ENCODE peak calls at places on chromosomes 6 and 20, in four cellular contexts. One of them, this sample, is unnamed.

GRCh38 chr6:148776321-148776966 is 29.6 kb downstream of the UST start:
- DNase-seq in heart right ventricle: no peak
- DNase-seq in left ventricle myocardium inferior: no peak
- DNase-seq in esophagus squamous epithelium: no peak
- DNase-seq in this sample: no peak

GRCh38 chr6:144123836-144124235 is 26.5 kb upstream of the STX11 start:
- DNase-seq in heart right ventricle: no peak
- DNase-seq in left ventricle myocardium inferior: no peak
- DNase-seq in esophagus squamous epithelium: no peak
- DNase-seq in this sample: no peak

GRCh38 chr6:63856271-63856670 is 220.7 kb downstream of the PHF3 start:
- DNase-seq in heart right ventricle: no peak
- DNase-seq in left ventricle myocardium inferior: no peak
- DNase-seq in esophagus squamous epithelium: no peak
- DNase-seq in this sample: no peak

GRCh38 chr6:33860706-33861474 is 57.1 kb upstream of the MLN start:
- DNase-seq in heart right ventricle: no peak
- DNase-seq in left ventricle myocardium inferior: no peak
- DNase-seq in esophagus squamous epithelium: no peak
- DNase-seq in this sample: no peak

GRCh38 chr20:8318999-8319614 is 187.0 kb downstream of the PLCB1 start:
- DNase-seq in heart right ventricle: no peak
- DNase-seq in left ventricle myocardium inferior: no peak
- DNase-seq in esophagus squamous epithelium: no peak
- DNase-seq in this sample: no peak

GRCh38 chr20:63544958-63545516 is 2.5 kb downstream of the SRMS start:
- DNase-seq in heart right ventricle: no peak
- DNase-seq in left ventricle myocardium inferior: no peak
- DNase-seq in esophagus squamous epithelium: no peak
- DNase-seq in this sample: no peak

GRCh38 chr6:34151321-34152041 is 5.6 kb upstream of the GRM4 start:
- DNase-seq in heart right ventricle: no peak
- DNase-seq in left ventricle myocardium inferior: no peak
- DNase-seq in esophagus squamous epithelium: no peak
- DNase-seq in this sample: no peak

GRCh38 chr20:53050338-53050737 is 78.2 kb downstream of the TSHZ2 start:
- DNase-seq in heart right ventricle: no peak
- DNase-seq in left ventricle myocardium inferior: no peak
- DNase-seq in esophagus squamous epithelium: no peak
- DNase-seq in this sample: no peak

GRCh38 chr6:45791600-45792168 is 224.0 kb downstream of the CLIC5 start:
- DNase-seq in heart right ventricle: no peak
- DNase-seq in left ventricle myocardium inferior: no peak
- DNase-seq in esophagus squamous epithelium: no peak
- DNase-seq in this sample: no peak

GRCh38 chr6:45789238-45789637 is 226.4 kb downstream of the CLIC5 start:
- DNase-seq in heart right ventricle: no peak
- DNase-seq in left ventricle myocardium inferior: no peak
- DNase-seq in esophagus squamous epithelium: no peak
- DNase-seq in this sample: no peak

GRCh38 chr6:45791181-45791580 is 224.5 kb downstream of the CLIC5 start:
- DNase-seq in heart right ventricle: no peak
- DNase-seq in left ventricle myocardium inferior: no peak
- DNase-seq in esophagus squamous epithelium: no peak
- DNase-seq in this sample: no peak

GRCh38 chr6:45795678-45796077 is 220.0 kb downstream of the CLIC5 start:
- DNase-seq in heart right ventricle: no peak
- DNase-seq in left ventricle myocardium inferior: no peak
- DNase-seq in esophagus squamous epithelium: no peak
- DNase-seq in this sample: no peak

GRCh38 chr6:45794465-45794864 is 221.2 kb downstream of the CLIC5 start:
- DNase-seq in heart right ventricle: no peak
- DNase-seq in left ventricle myocardium inferior: no peak
- DNase-seq in esophagus squamous epithelium: no peak
- DNase-seq in this sample: no peak
- H3K27ac ChIP-seq in heart right ventricle: no peak
- H3K27ac ChIP-seq in left ventricle myocardium inferior: no peak
- H3K27ac ChIP-seq in esophagus squamous epithelium: no peak
- H3K27ac ChIP-seq in this sample: no peak

DNA sequence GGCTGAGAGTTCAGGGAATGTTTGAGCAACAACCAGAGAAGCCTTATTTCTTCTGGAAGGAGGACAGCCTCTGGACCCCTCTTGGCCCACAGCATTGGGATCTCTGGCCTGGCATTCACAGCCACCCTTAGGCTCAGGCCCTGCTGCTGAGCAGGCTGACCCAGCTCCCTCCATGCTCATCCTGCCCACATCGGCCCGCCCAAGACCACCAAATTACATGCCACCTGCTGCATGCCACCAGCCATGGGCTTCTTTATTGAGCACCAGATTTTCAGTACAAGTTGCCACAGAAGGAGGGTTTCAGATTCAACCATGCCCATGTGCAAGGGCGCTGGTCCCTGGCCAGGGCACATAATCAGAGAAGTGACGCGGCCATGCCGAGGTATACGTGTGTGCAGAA is 32.2 kb downstream of the ADA start:
- DNase-seq in heart right ventricle: no peak
- DNase-seq in left ventricle myocardium inferior: no peak
- DNase-seq in esophagus squamous epithelium: no peak
- DNase-seq in this sample: no peak
- H3K27ac ChIP-seq in heart right ventricle: no peak
- H3K27ac ChIP-seq in left ventricle myocardium inferior: peak
- H3K27ac ChIP-seq in esophagus squamous epithelium: no peak
- H3K27ac ChIP-seq in this sample: no peak

GRCh38 chr6:107490568-107491058 is 696 bp downstream of the SOBP start:
- DNase-seq in heart right ventricle: no peak
- DNase-seq in left ventricle myocardium inferior: no peak
- DNase-seq in esophagus squamous epithelium: no peak
- DNase-seq in this sample: no peak

GRCh38 chr6:107488875-107489635 is 862 bp upstream of the SOBP start:
- DNase-seq in heart right ventricle: peak
- DNase-seq in left ventricle myocardium inferior: peak
- DNase-seq in esophagus squamous epithelium: no peak
- DNase-seq in this sample: no peak

GRCh38 chr6:107488174-107488874 is 1.6 kb upstream of the SOBP start:
- DNase-seq in heart right ventricle: no peak
- DNase-seq in left ventricle myocardium inferior: no peak
- DNase-seq in esophagus squamous epithelium: no peak
- DNase-seq in this sample: no peak

GRCh38 chr6:107491059-107491609 is 1.2 kb downstream of the SOBP start:
- DNase-seq in heart right ventricle: peak
- DNase-seq in left ventricle myocardium inferior: peak
- DNase-seq in esophagus squamous epithelium: no peak
- DNase-seq in this sample: no peak

DNA sequence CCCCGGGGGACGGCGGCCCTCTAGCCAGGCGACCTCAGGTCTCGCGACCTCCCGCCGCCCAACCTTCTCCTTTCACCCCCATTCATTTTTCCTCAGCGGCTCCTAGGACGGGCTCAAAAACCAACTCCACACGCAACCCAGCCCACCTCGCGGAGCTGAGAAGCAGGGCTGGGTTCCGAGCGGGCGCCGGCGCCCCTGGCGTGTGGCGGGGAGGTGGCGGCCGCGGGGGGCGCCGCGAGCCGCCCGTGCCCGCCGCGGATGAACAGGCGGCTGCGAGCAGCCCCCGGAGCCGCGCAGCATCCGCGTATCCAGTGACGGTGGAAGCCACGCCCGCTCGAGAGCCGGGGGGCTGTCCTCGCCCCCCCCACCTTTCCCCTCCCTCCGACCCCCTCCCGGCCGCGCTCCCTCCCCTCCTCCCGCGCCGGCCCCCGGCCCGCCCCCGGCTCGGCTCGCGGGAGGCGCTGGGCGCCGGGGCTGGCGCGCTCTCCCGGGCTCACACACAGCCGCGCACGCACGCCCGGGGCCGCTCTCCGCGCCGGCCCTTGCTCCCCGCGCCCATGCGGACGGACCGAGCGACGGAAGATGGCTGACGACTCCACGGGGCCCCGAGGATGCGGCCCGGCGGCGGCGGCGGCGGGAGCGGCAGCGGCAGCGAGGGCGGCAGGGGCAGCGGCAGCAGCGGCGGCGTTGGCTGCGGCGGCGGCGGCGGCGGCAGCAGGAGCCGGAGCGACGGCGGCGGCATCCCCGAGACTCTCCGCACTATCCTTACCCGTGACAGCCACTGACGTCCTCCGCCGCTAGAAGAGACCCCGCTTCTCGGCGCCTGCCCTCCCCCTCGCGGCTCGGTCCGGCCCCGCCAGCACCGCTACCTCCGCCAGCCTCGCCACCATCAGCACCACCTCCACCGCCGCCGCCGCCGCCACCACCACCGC is at the start of gene SOBP:
- DNase-seq in heart right ventricle: peak
- DNase-seq in left ventricle myocardium inferior: peak
- DNase-seq in esophagus squamous epithelium: no peak
- DNase-seq in this sample: peak
- H3K27ac ChIP-seq in heart right ventricle: peak
- H3K27ac ChIP-seq in left ventricle myocardium inferior: peak
- H3K27ac ChIP-seq in esophagus squamous epithelium: peak
- H3K27ac ChIP-seq in this sample: peak

GRCh38 chr20:5183731-5184474 is 57.1 kb downstream of the CDS2 start:
- DNase-seq in heart right ventricle: no peak
- DNase-seq in left ventricle myocardium inferior: no peak
- DNase-seq in esophagus squamous epithelium: no peak
- DNase-seq in this sample: no peak
- H3K27ac ChIP-seq in heart right ventricle: peak
- H3K27ac ChIP-seq in left ventricle myocardium inferior: peak
- H3K27ac ChIP-seq in esophagus squamous epithelium: no peak
- H3K27ac ChIP-seq in this sample: no peak

GRCh38 chr20:24572140-24572539 is 102.7 kb downstream of the SYNDIG1 start:
- DNase-seq in heart right ventricle: no peak
- DNase-seq in left ventricle myocardium inferior: no peak
- DNase-seq in esophagus squamous epithelium: no peak
- DNase-seq in this sample: no peak
- H3K27ac ChIP-seq in heart right ventricle: no peak
- H3K27ac ChIP-seq in left ventricle myocardium inferior: no peak
- H3K27ac ChIP-seq in esophagus squamous epithelium: no peak
- H3K27ac ChIP-seq in this sample: peak

GRCh38 chr6:104253236-104253635 is 606.5 kb downstream of the HACE1 start:
- DNase-seq in heart right ventricle: no peak
- DNase-seq in left ventricle myocardium inferior: no peak
- DNase-seq in esophagus squamous epithelium: no peak
- DNase-seq in this sample: no peak

GRCh38 chr6:104252276-104252675 is 607.4 kb downstream of the HACE1 start:
- DNase-seq in heart right ventricle: no peak
- DNase-seq in left ventricle myocardium inferior: no peak
- DNase-seq in esophagus squamous epithelium: no peak
- DNase-seq in this sample: no peak

GRCh38 chr6:104251651-104252050 is 608.1 kb downstream of the HACE1 start:
- DNase-seq in heart right ventricle: no peak
- DNase-seq in left ventricle myocardium inferior: no peak
- DNase-seq in esophagus squamous epithelium: no peak
- DNase-seq in this sample: no peak

GRCh38 chr6:104256547-104257144 is 603.1 kb downstream of the HACE1 start:
- DNase-seq in heart right ventricle: no peak
- DNase-seq in left ventricle myocardium inferior: no peak
- DNase-seq in esophagus squamous epithelium: no peak
- DNase-seq in this sample: no peak
- H3K27ac ChIP-seq in heart right ventricle: no peak
- H3K27ac ChIP-seq in left ventricle myocardium inferior: no peak
- H3K27ac ChIP-seq in esophagus squamous epithelium: no peak
- H3K27ac ChIP-seq in this sample: no peak

GRCh38 chr6:73028893-73029450 is 196.3 kb downstream of the KHDC1L start:
- DNase-seq in heart right ventricle: no peak
- DNase-seq in left ventricle myocardium inferior: no peak
- DNase-seq in esophagus squamous epithelium: no peak
- DNase-seq in this sample: no peak
- H3K27ac ChIP-seq in heart right ventricle: no peak
- H3K27ac ChIP-seq in left ventricle myocardium inferior: no peak
- H3K27ac ChIP-seq in esophagus squamous epithelium: no peak
- H3K27ac ChIP-seq in this sample: no peak

GRCh38 chr20:34877002-34877264 is 521 bp downstream of the ACSS2 start:
- DNase-seq in heart right ventricle: no peak
- DNase-seq in left ventricle myocardium inferior: no peak
- DNase-seq in esophagus squamous epithelium: no peak
- DNase-seq in this sample: no peak
- H3K27ac ChIP-seq in heart right ventricle: peak
- H3K27ac ChIP-seq in left ventricle myocardium inferior: peak
- H3K27ac ChIP-seq in esophagus squamous epithelium: peak
- H3K27ac ChIP-seq in this sample: peak

DNA sequence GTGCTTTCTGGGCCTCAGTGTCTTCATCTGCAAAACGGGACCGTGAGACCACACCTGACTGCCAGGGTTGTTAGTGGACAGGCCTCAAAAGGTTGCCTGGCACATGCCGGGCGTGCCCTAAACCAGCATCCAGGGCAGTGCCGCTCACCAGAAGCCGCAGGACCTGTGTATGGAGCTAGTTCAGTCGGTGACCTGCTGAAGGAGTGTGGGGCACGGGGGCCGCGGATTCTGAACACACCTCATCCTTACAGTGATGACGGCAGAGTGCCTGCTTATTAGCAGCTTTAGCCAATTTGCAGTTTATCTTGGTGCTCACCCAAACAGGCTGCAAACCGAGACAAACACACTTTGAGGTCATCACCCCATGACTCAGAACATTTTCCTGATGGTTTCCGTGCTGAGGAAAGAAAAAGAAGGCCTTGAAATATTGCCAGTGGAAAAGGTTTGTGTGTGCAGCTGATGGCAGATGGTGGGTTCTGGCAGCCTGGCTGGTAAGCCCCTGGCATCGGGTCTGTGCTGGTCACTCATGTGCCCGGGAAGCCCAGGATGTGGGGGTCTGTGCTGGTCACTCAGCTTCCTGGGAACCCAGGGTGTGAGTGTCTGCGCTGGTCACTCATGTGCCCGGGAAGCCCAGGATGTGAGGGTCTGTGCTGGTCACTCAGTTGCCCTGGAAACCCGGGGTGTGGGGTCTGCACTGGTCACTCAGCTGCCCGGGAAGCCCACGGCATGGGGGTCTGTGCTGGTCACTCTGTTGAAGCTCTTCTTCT is 153.8 kb downstream of the ERMARD start:
- DNase-seq in heart right ventricle: no peak
- DNase-seq in left ventricle myocardium inferior: no peak
- DNase-seq in esophagus squamous epithelium: no peak
- DNase-seq in this sample: no peak
- H3K27ac ChIP-seq in heart right ventricle: peak
- H3K27ac ChIP-seq in left ventricle myocardium inferior: peak
- H3K27ac ChIP-seq in esophagus squamous epithelium: no peak
- H3K27ac ChIP-seq in this sample: no peak